ENCODE peak calls at places on chromosomes 12 and 14, in six cellular contexts. W is K562, L is SK-N-SH, Q is HCT116, Y is H1, S is GM12878. R is an unnamed sample.

GRCh38 chr12:71441836-71442566 is 2.4 kb downstream of the LGR5 start:
- DNase-seq in S (no peak), W (no peak), Q (no peak), Y (no peak), L (no peak), R (no peak)

GRCh38 chr12:120077260-120077659 is 39.3 kb downstream of the RAB35 start:
- DNase-seq in W (no peak), Q (no peak), S (no peak), Y (no peak), L (no peak), R (no peak)

GRCh38 chr12:86148071-86148470 is 108.1 kb downstream of the MGAT4C start:
- DNase-seq in W (no peak), L (no peak), Q (no peak), Y (no peak), S (no peak), R (no peak)

GRCh38 chr14:69612759-69613145 is 1.4 kb downstream of the SUSD6 start:
- DNase-seq in W (no peak), Q (peak), S (no peak), L (no peak), Y (no peak), R (no peak)

GRCh38 chr12:112939761-112940357 is 1.6 kb downstream of the OAS3 start:
- DNase-seq in W (no peak), Y (no peak), Q (no peak), S (peak), L (peak), R (no peak)

GRCh38 chr12:90333939-90334338 is 621.0 kb downstream of the CCER1 start:
- DNase-seq in Q (no peak), W (no peak), L (no peak), Y (no peak), S (no peak), R (no peak)

GRCh38 chr12:1808036-1808797 is 12.1 kb upstream of the LRTM2 start:
- DNase-seq in Q (no peak), W (no peak), S (no peak), L (no peak), Y (no peak), R (no peak)

GRCh38 chr12:55724226-55724939 is 4.2 kb downstream of the RDH5 start:
- DNase-seq in Q (no peak), S (no peak), Y (peak), L (peak), W (peak), R (peak)

GRCh38 chr12:84397279-84397678 is 515.3 kb downstream of the SLC6A15 start:
- DNase-seq in Q (no peak), Y (no peak), S (no peak), L (peak), W (no peak), R (no peak)
- TF ChIP-seq JUND in Q (no peak), Y (no peak), S (no peak), L (no peak), W (no peak), R (no peak)

GRCh38 chr12:79900199-79900598 is 34.7 kb downstream of the PPP1R12A start:
- DNase-seq in L (no peak), Y (no peak), S (no peak), W (no peak), Q (no peak), R (peak)

GRCh38 chr12:79900951-79901350 is 33.9 kb downstream of the PPP1R12A start:
- DNase-seq in Q (no peak), Y (no peak), W (no peak), L (no peak), S (no peak), R (no peak)

GRCh38 chr12:79895041-79895440 is 39.9 kb downstream of the PPP1R12A start:
- DNase-seq in L (no peak), Q (no peak), Y (no peak), W (no peak), S (no peak), R (no peak)

GRCh38 chr12:79895804-79896203 is 39.1 kb downstream of the PPP1R12A start:
- DNase-seq in Y (no peak), Q (no peak), L (no peak), W (no peak), S (no peak), R (no peak)

DNA sequence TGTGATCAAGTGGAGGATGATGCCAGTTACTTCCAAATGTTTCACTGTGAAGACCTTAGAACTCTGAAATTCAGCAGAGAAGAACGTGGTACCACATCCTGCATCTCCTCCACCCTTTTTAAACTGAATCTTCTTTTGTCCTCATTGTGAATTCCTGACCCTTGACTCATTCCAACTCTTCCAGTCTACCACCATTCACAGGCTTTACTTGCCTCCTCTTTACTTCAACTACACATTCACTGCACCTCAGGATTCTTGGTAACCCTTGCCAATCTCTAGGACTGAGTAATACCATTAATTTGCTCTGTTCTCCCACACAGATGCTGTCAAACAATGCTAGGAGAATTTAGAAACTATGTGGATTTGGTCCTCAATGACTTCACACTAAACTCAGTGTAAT is 37.3 kb downstream of the PPP1R12A start:
- DNase-seq in W (no peak), L (no peak), S (no peak), Q (peak), Y (no peak), R (peak)
- TF ChIP-seq RAD21 in W (no peak), L (no peak), S (no peak), Q (no peak), Y (no peak), R (no peak)

DNA sequence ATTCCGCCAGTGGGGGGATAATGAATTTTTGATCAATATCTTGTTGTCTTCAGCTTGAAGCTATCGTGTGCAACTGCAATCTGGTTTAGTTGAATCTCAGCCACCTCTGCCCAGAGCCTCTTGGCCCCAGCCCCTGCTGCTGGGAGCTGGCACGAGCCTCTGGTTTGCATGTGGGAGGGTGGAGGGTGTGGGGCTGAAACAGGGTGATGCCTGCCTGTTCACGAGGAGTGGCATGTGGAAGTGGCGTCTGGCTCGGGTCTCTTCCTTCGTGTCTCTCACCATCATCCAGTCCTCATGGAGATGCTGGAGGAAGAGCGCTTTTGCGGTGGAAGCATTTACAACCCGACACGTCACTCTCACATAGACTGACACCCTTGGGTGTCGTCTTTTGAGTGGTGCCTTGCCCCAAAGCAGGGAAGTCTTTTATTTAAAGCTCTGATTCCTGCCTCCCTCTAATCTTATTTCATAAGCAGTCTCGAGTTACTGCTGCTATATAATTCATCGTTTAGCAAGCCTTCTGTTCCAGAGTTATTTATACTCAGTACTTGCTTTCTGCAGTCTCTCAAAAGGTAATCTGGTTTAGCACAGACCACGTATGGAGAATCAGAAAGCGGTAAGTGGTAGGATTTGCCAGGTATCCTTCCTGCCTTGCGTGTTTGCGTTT is 64.5 kb downstream of the AACS start:
- DNase-seq in S (no peak), Y (no peak), W (no peak), L (peak), Q (no peak), R (no peak)
- TF ChIP-seq JUND in S (no peak), Y (no peak), W (no peak), L (no peak), Q (no peak), R (no peak)

GRCh38 chr12:27333311-27334009 is 824 bp downstream of the BMAL2 start:
- DNase-seq in L (peak), Q (no peak), Y (peak), W (no peak), S (no peak), R (no peak)
- TF ChIP-seq RAD21 in L (no peak), Q (no peak), Y (no peak), W (no peak), S (no peak), R (no peak)

GRCh38 chr12:121649819-121650353 is 19.6 kb downstream of the MORN3 start:
- DNase-seq in Q (no peak), L (no peak), W (peak), S (no peak), Y (no peak), R (no peak)
- TF ChIP-seq JUND in Q (no peak), L (no peak), W (peak), S (no peak), Y (no peak), R (no peak)

R was measured in HepG2.